ENCODE peak calls at places on chromosomes 12 and 14, in eight cellular contexts. Y is HT1080; C is left cardiac atrium; W is NCI-H1930; F is mesothelial cell of epicardium; D is central memory CD8-positive, alpha-beta T cell; I is iris pigment epithelial cell; N is suprapubic skin. A is an unnamed sample.

GRCh38 chr12:115941362-115941761 is 336.1 kb downstream of the MED13L start:
- DNase-seq in Y (peak; percentile 48), C (no peak), W (no peak), F (no peak), D (no peak), I (peak; percentile 74), N (no peak), A (no peak)

GRCh38 chr14:69701857-69702256 is 65.1 kb upstream of the SRSF5 start:
- DNase-seq in Y (no peak), C (no peak), W (no peak), F (no peak), D (no peak), I (no peak), N (no peak), A (no peak)

GRCh38 chr12:123095074-123095694 is 55.7 kb downstream of the PITPNM2 start:
- DNase-seq in Y (no peak), C (no peak), W (no peak), F (no peak), D (no peak), I (no peak), N (no peak), A (no peak)

GRCh38 chr12:66708704-66709443 is 30.0 kb upstream of the GRIP1 start:
- DNase-seq in Y (peak; percentile 10), C (no peak), W (no peak), F (no peak), D (no peak), I (peak; percentile 12), N (no peak), A (no peak)

GRCh38 chr12:6430990-6431353 is 13.8 kb upstream of the CD27 start:
- DNase-seq in Y (no peak), C (no peak), W (no peak), F (no peak), D (no peak), I (no peak), N (no peak), A (no peak)

GRCh38 chr14:104081951-104082464 is 3.5 kb upstream of the ASPG start:
- DNase-seq in Y (no peak), C (peak; percentile 18), W (no peak), F (no peak), D (no peak), I (no peak), N (no peak), A (peak; percentile 40)

GRCh38 chr12:48810817-48811453 is 7.4 kb upstream of the CACNB3 start:
- DNase-seq in Y (peak; percentile 42), C (no peak), W (no peak), F (no peak), D (no peak), I (peak; percentile 95), N (no peak), A (no peak)

GRCh38 chr14:90060312-90060964 is 1.4 kb upstream of the KCNK13 start:
- DNase-seq in Y (peak; percentile 44), C (peak; percentile 53), W (peak; percentile 85), F (no peak), D (no peak), I (peak; percentile 58), N (no peak), A (peak; percentile 47)

GRCh38 chr12:54364413-54364812 is at the start of gene GPR84:
- DNase-seq in Y (peak; percentile 51), C (no peak), W (no peak), F (no peak), D (no peak), I (no peak), N (no peak), A (no peak)

GRCh38 chr12:67042697-67043131 is 226.4 kb upstream of the CAND1 start:
- DNase-seq in Y (peak; percentile 32), C (no peak), W (peak; percentile 99), F (no peak), D (no peak), I (peak; percentile 35), N (no peak), A (no peak)

GRCh38 chr12:7609480-7609879 is 56.2 kb downstream of the APOBEC1 start:
- DNase-seq in Y (peak; percentile 62), C (no peak), W (no peak), F (no peak), D (no peak), I (peak; percentile 41), N (no peak), A (no peak)

GRCh38 chr12:107079172-107080011 is 14.0 kb downstream of the CRY1 start:
- DNase-seq in Y (peak; percentile 50), C (no peak), W (no peak), F (no peak), D (no peak), I (peak; percentile 61), N (no peak), A (no peak)

GRCh38 chr12:91778091-91778819 is 367.4 kb downstream of the BTG1 start:
- DNase-seq in Y (no peak), C (no peak), W (no peak), F (no peak), D (no peak), I (peak; percentile 43), N (no peak), A (no peak)

GRCh38 chr14:60756847-60757246 is 22.3 kb downstream of the MNAT1 start:
- DNase-seq in Y (no peak), C (no peak), W (no peak), F (no peak), D (no peak), I (peak; percentile 30), N (no peak), A (no peak)

GRCh38 chr14:103207404-103208072 is 84.3 kb downstream of the TNFAIP2 start:
- DNase-seq in Y (no peak), C (peak; percentile 56), W (no peak), F (no peak), D (no peak), I (peak; percentile 20), N (no peak), A (no peak)

GRCh38 chr12:65510584-65511050 is 232.1 kb downstream of the MSRB3 start:
- DNase-seq in Y (no peak), C (peak; percentile 76), W (no peak), F (no peak), D (no peak), I (no peak), N (no peak), A (no peak)

GRCh38 chr14:61662437-61663311 is 32.6 kb upstream of the HIF1A start:
- DNase-seq in Y (peak; percentile 93), C (no peak), W (no peak), F (no peak), D (peak; percentile 57), I (peak; percentile 88), N (no peak), A (no peak)

GRCh38 chr12:75939016-75939642 is 92.4 kb downstream of the PHLDA1 start:
- DNase-seq in Y (no peak), C (no peak), W (no peak), F (no peak), D (no peak), I (no peak), N (no peak), A (no peak)

GRCh38 chr12:117850048-117850447 is 118.7 kb downstream of the KSR2 start:
- DNase-seq in Y (peak; percentile 16), C (no peak), W (no peak), F (no peak), D (no peak), I (peak; percentile 34), N (no peak), A (no peak)

GRCh38 chr14:59107819-59108218 is 80.6 kb upstream of the DAAM1 start:
- DNase-seq in Y (no peak), C (no peak), W (no peak), F (no peak), D (no peak), I (no peak), N (no peak), A (no peak)

GRCh38 chr12:13472690-13473089 is 276.2 kb downstream of the EMP1 start:
- DNase-seq in Y (peak; percentile 54), C (no peak), W (no peak), F (no peak), D (no peak), I (peak; percentile 1), N (no peak), A (no peak)

GRCh38 chr14:56491299-56492285 is 88.0 kb upstream of the TMEM260 start:
- DNase-seq in Y (peak; percentile 55), C (no peak), W (peak; percentile 62), F (no peak), D (no peak), I (peak; percentile 49), N (no peak), A (no peak)

GRCh38 chr12:7460375-7461259 is 16.7 kb upstream of the CD163L1 start:
- DNase-seq in Y (peak; percentile 52), C (no peak), W (peak; percentile 13), F (no peak), D (peak; percentile 36), I (peak; percentile 55), N (no peak), A (no peak)

A was measured in lower lobe of right lung.